ENCODE peak calls at places on chromosome 13, in five cellular contexts. D is GM23248, V is PC-3, M is HCT116, O is hepatocyte. A is an unnamed sample.

GRCh38 chr13:114068723-114069322 is 63.6 kb downstream of the RASA3 start:
- DNase-seq in D (peak; percentile 86), V (no peak), M (no peak), O (no peak), A (no peak)

GRCh38 chr13:105774739-105775460 is 760.6 kb downstream of the EFNB2 start:
- DNase-seq in D (no peak), V (peak; percentile 74), M (peak; percentile 80), O (peak; percentile 41), A (no peak)

GRCh38 chr13:102035969-102036368 is 365.9 kb downstream of the FGF14 start:
- DNase-seq in D (no peak), V (no peak), M (no peak), O (no peak), A (no peak)

GRCh38 chr13:43368003-43368402 is 344.6 kb downstream of the DNAJC15 start:
- DNase-seq in D (peak; percentile 42), V (no peak), M (no peak), O (peak; percentile 22), A (peak; percentile 59)

GRCh38 chr13:23279321-23279720 is 98.5 kb downstream of the SGCG start:
- DNase-seq in D (no peak), V (no peak), M (no peak), O (no peak), A (no peak)

GRCh38 chr13:51380269-51380668 is 40.8 kb downstream of the SERPINE3 start:
- DNase-seq in D (peak; percentile 62), V (peak; percentile 34), M (no peak), O (no peak), A (no peak)

GRCh38 chr13:107284168-107284567 is 716.2 kb upstream of the ARGLU1 start:
- DNase-seq in D (peak; percentile 73), V (peak; percentile 37), M (no peak), O (no peak), A (no peak)

GRCh38 chr13:93172109-93172508 is 54.5 kb upstream of the GPC6 start:
- DNase-seq in D (no peak), V (no peak), M (no peak), O (no peak), A (no peak)

GRCh38 chr13:91045351-91046034 is 302.0 kb upstream of the MIR17HG start:
- DNase-seq in D (peak; percentile 12), V (peak; percentile 33), M (peak; percentile 12), O (peak; percentile 13), A (no peak)

GRCh38 chr13:20114066-20114465 is 46.8 kb downstream of the GJA3 start:
- DNase-seq in D (no peak), V (no peak), M (no peak), O (no peak), A (no peak)

GRCh38 chr13:95643814-95644598 is 500 bp downstream of the DZIP1 start:
- DNase-seq in D (peak; percentile 74), V (no peak), M (no peak), O (peak; percentile 32), A (no peak)

GRCh38 chr13:113138792-113139551 is 16.4 kb downstream of the F10 start:
- DNase-seq in D (no peak), V (no peak), M (no peak), O (peak; percentile 35), A (peak; percentile 45)

GRCh38 chr13:51996660-51997059 is 14.6 kb downstream of the ATP7B start:
- DNase-seq in D (no peak), V (no peak), M (no peak), O (no peak), A (no peak)

GRCh38 chr13:46181799-46182490 is at the start of gene LCP1:
- DNase-seq in D (no peak), V (peak; percentile 83), M (no peak), O (peak; percentile 30), A (peak; percentile 91)

GRCh38 chr13:30019648-30020626 is 169.5 kb upstream of the UBL3 start:
- DNase-seq in D (no peak), V (no peak), M (no peak), O (no peak), A (no peak)

GRCh38 chr13:23510979-23511735 is 59.1 kb upstream of the TNFRSF19 start:
- DNase-seq in D (peak; percentile 49), V (peak; percentile 50), M (peak; percentile 6), O (peak; percentile 57), A (no peak)

GRCh38 chr13:81326913-81327312 is 986.0 kb upstream of the SPRY2 start:
- DNase-seq in D (no peak), V (peak; percentile 37), M (no peak), O (no peak), A (no peak)

GRCh38 chr13:113845055-113845454 is 18.8 kb downstream of the GAS6 start:
- DNase-seq in D (no peak), V (no peak), M (no peak), O (no peak), A (no peak)

GRCh38 chr13:46176756-46177155 is 5.2 kb downstream of the LCP1 start:
- DNase-seq in D (no peak), V (no peak), M (no peak), O (no peak), A (peak; percentile 43)

GRCh38 chr13:24746618-24747247 is 17.2 kb upstream of the RNF17 start:
- DNase-seq in D (peak; percentile 35), V (no peak), M (no peak), O (peak; percentile 39), A (no peak)

GRCh38 chr13:76632388-76633044 is 253.7 kb downstream of the KCTD12 start:
- DNase-seq in D (no peak), V (no peak), M (no peak), O (peak; percentile 19), A (peak; percentile 23)

GRCh38 chr13:55199132-55199531 is 1941.6 kb upstream of the PRR20A start:
- DNase-seq in D (no peak), V (peak; percentile 4), M (no peak), O (peak; percentile 26), A (no peak)

GRCh38 chr13:106098778-106099177 is 436.7 kb downstream of the EFNB2 start:
- DNase-seq in D (no peak), V (no peak), M (no peak), O (no peak), A (no peak)

GRCh38 chr13:46057251-46058015 is 4.9 kb upstream of the ZC3H13 start:
- DNase-seq in D (peak; percentile 77), V (no peak), M (no peak), O (no peak), A (no peak)

GRCh38 chr13:71879129-71879535 is 12.1 kb upstream of the DACH1 start:
- DNase-seq in D (peak; percentile 11), V (peak; percentile 30), M (peak; percentile 8), O (peak; percentile 61), A (peak; percentile 59)

GRCh38 chr13:37657134-37657533 is 58.6 kb upstream of the POSTN start:
- DNase-seq in D (peak; percentile 75), V (peak; percentile 85), M (no peak), O (no peak), A (no peak)

GRCh38 chr13:75738841-75739240 is 102.7 kb downstream of the LMO7 start:
- DNase-seq in D (no peak), V (no peak), M (no peak), O (no peak), A (no peak)

GRCh38 chr13:41458187-41458938 is 1.0 kb downstream of the RGCC start:
- DNase-seq in D (peak; percentile 75), V (peak; percentile 15), M (no peak), O (peak; percentile 47), A (peak; percentile 27)

DNA sequence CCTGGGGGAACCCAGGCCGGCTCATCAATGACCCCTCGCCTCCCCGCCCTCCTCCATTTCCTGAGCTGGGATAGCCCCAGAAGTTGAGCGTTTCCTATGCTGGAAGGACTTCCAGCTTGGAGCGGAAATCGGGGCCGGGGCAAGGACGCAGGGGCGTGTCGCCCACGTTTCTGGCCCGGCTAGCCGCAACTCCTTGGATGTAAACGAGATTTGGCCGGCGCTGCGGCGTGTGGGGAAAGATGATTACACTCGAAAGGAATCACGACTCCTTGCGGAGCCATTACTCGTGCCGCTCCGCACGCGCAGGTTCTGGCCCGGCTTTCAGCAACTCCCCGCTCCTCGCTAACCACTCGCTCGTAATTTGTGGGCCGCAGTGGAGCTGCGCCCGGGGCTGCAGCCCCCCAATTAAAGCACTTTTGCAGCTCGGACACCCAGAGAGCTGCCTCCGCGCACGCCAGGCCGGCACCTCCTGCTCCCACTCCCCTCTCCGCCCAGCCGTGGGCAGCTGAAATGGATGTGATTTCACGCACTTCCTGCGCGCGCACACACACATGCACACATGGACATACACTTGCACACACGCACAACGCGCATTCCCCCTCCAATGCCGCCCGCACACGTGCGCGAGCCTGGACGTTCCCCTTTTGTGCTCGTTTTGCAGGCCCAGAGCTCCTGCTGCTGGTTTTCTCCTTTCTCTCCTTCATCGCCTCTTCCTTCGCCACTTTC is 15.7 kb downstream of the ZIC5 start:
- DNase-seq in D (peak; percentile 69), V (no peak), M (no peak), O (no peak), A (no peak)
- TF ChIP-seq EZH2 in D (no peak), V (no peak), M (no peak), O (peak; percentile 10), A (no peak)

DNA sequence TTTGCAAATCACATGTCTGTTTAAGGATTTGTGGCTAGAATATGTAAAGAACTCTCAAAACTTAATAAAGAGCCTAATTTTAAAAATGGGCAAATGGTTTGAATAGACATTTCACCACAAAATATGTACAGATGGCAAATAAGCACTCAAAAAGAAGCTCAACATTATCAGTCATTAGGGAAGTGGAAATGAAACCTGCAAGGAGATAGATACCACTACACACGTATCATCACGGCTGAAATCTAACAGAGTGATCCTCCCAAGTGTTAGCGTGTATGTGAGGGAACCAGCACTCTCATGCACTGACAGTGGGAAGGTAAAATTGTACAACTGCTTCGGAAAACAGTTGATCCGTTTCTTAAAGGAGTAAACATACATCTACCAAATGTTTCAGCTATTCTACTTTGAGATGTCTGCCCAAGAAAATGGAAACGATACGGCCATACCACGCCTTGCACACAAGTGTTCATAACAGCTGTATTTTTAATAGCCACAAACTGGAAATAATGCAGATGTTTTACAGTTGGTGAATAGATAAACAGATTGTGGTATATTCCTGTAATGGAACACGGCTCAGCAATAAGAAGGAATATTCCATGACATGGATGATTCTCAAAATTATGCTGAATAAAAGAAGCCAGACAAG is 14.5 kb downstream of the ARHGEF7 start:
- DNase-seq in D (no peak), V (no peak), M (no peak), O (no peak), A (no peak)
- TF ChIP-seq EZH2phosphoT487 in D (no peak), V (no peak), M (no peak), O (no peak), A (no peak)

DNA sequence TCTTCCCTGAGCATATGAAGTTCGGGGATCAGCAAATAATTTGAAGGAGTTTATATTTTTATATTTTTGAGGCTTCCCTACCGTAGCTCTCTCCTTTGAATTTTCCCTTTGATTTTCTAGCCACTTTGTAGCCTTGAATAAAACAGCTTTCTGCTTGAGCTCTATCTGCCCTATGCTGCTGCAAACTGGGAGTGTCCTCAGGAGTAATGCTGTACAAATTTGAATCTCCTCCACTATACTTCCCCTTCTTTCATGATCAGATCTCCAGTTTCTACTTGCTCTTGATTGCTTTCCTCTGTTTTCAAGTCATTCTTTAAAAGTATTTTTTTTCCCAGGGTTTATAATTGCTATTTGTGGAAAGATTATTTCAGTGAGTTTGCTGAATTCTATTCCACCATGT is 14.6 kb downstream of the PDS5B start:
- DNase-seq in D (no peak), V (no peak), M (no peak), O (no peak), A (no peak)
- H3K9me3 ChIP-seq in D (no peaks in the 10 kb centered on the region), V (no peaks in the 10 kb centered on the region), M (no peaks in the 10 kb centered on the region), O (peaks cover 6% of the 10 kb centered on the region), A (no peaks in the 10 kb centered on the region)

DNA sequence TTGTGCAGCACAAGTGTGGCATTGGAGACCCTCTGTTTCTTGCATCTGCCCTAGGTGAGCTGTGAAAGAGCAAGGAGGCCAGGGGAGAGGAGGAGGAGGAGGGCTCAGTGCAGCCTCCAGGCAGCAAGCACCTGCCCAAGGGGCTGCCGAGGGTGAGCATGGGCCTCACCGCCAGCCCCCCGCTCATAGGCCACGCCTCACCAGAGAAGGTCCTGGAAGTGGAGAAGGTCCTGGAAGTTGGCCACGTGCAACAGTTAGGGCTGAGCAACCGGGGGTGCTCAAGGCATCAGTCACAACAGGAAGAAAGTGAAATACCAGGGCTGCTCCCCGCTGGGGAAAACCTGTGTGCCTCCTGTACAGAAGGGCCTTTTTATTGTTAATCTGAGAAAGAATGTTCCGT is 168.9 kb downstream of the TEX29 start:
- DNase-seq in D (no peak), V (no peak), M (no peak), O (no peak), A (no peak)
- TF ChIP-seq EZH2 in D (no peak), V (no peak), M (no peak), O (no peak), A (no peak)